ENCODE peak calls at places on chromosomes 3 and 15, in six cellular contexts. Z is endothelial cell, Q is lower leg skin, H is bronchial epithelial cell, K is AG10803, J is uterus. Y is an unnamed sample.

GRCh38 chr3:177554900-177555759 is 357.8 kb upstream of the TBL1XR1 start:
- DNase-seq in Z (no peak), Q (no peak), H (peak), K (peak), J (no peak), Y (no peak)

GRCh38 chr15:38389924-38390542 is 63.9 kb upstream of the FAM98B start:
- DNase-seq in Z (peak), Q (peak), H (peak), K (peak), J (peak), Y (peak)

GRCh38 chr15:72782274-72782992 is 1.1 kb downstream of the ADPGK start:
- DNase-seq in Z (no peak), Q (no peak), H (no peak), K (no peak), J (no peak), Y (no peak)

GRCh38 chr3:24686764-24687163 is 192.1 kb upstream of the THRB start:
- DNase-seq in Z (no peak), Q (no peak), H (peak), K (peak), J (no peak), Y (no peak)

GRCh38 chr3:194852345-194852744 is 166.7 kb downstream of the FAM43A start:
- DNase-seq in Z (no peak), Q (no peak), H (no peak), K (no peak), J (no peak), Y (no peak)

GRCh38 chr15:98787936-98788757 is 139.8 kb downstream of the IGF1R start:
- DNase-seq in Z (no peak), Q (no peak), H (no peak), K (no peak), J (no peak), Y (no peak)

GRCh38 chr15:95346856-95347255 is 983.6 kb upstream of the NR2F2 start:
- DNase-seq in Z (no peak), Q (no peak), H (no peak), K (no peak), J (no peak), Y (no peak)

GRCh38 chr3:52350981-52351761 is 35.1 kb downstream of the DNAH1 start:
- DNase-seq in Z (no peak), Q (no peak), H (no peak), K (no peak), J (no peak), Y (no peak)

GRCh38 chr3:31369637-31370036 is 163.1 kb upstream of the STT3B start:
- DNase-seq in Z (no peak), Q (no peak), H (peak), K (peak), J (no peak), Y (no peak)

GRCh38 chr3:189967254-189967865 is 153.3 kb downstream of the P3H2 start:
- DNase-seq in Z (peak), Q (no peak), H (peak), K (peak), J (no peak), Y (no peak)

GRCh38 chr3:150251187-150251592 is 156.9 kb upstream of the TSC22D2 start:
- DNase-seq in Z (no peak), Q (no peak), H (no peak), K (no peak), J (no peak), Y (no peak)

GRCh38 chr3:67245545-67245944 is 247.4 kb downstream of the KBTBD8 start:
- DNase-seq in Z (no peak), Q (no peak), H (no peak), K (no peak), J (no peak), Y (no peak)

GRCh38 chr15:63872759-63873510 is 39.2 kb upstream of the HERC1 start:
- DNase-seq in Z (peak), Q (no peak), H (no peak), K (peak), J (no peak), Y (no peak)

GRCh38 chr3:98954806-98955205 is 53.3 kb upstream of the DCBLD2 start:
- DNase-seq in Z (no peak), Q (no peak), H (peak), K (peak), J (no peak), Y (no peak)

GRCh38 chr15:62482715-62483429 is 317.8 kb upstream of the C2CD4B start:
- DNase-seq in Z (peak), Q (peak), H (peak), K (peak), J (no peak), Y (no peak)

GRCh38 chr3:105823149-105823866 is 45.5 kb downstream of the CBLB start:
- DNase-seq in Z (no peak), Q (no peak), H (peak), K (peak), J (no peak), Y (no peak)

GRCh38 chr3:124276863-124277515 is 285.1 kb upstream of the ROPN1 start:
- DNase-seq in Z (no peak), Q (no peak), H (no peak), K (no peak), J (no peak), Y (no peak)

GRCh38 chr3:124282751-124283643 is 291.1 kb upstream of the ROPN1 start:
- DNase-seq in Z (no peak), Q (no peak), H (no peak), K (peak), J (peak), Y (no peak)

GRCh38 chr3:124283644-124284008 is 291.7 kb upstream of the ROPN1 start:
- DNase-seq in Z (no peak), Q (no peak), H (no peak), K (no peak), J (no peak), Y (no peak)

GRCh38 chr3:124277516-124277890 is 285.6 kb upstream of the ROPN1 start:
- DNase-seq in Z (no peak), Q (no peak), H (peak), K (peak), J (peak), Y (no peak)

DNA sequence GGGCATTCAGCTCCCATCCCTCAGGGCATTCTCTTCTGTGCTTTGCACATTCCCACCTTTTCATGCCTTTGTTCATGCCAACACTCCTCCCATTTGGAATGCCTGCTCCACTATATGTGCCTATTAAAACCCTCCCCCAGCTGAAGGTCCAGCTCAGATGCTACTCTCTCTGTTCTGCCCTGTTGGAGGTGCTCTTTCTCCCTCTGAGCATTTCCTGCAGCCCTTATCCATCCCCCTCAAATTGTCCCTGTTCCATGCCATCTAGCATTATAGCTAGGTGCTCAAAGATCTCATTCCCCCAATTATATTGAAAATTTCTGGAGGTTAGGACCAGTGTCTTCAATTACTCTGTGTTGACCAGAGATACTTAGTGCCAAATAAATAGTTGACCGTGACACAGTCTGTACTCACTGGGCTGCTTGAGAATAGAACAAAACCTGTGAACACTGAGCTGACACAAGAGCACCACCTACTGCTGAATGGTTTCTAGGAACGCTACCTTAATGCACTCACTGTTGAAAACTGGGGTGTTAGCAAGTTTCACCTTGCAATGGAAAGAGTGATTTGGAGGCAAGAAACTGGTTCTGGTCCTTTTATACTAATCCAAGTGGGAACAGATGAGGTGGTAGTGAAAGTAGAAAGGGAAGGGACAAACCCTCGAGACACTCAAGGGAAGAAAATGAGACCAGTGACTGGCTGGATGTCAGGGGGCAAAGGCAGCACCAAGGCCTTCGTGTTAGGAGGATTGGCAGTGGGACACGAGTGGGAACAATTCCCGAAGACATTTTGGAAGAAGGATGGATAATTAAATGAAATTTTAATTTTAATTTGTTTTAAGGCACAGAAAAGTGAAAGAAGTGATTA is 289.8 kb upstream of the ROPN1 start:
- DNase-seq in Z (no peak), Q (no peak), H (peak), K (peak), J (no peak), Y (no peak)
- TF ChIP-seq CTCF in Z (no peak), Q (no peak), H (peak), K (peak), J (peak), Y (peak)

GRCh38 chr15:52282418-52282817 is 13.2 kb downstream of the MYO5C start:
- DNase-seq in Z (no peak), Q (no peak), H (no peak), K (no peak), J (no peak), Y (peak)
- TF ChIP-seq CTCF in Z (no peak), Q (no peak), H (no peak), K (no peak), J (no peak), Y (no peak)

GRCh38 chr15:43510230-43511011 is 7.0 kb upstream of the MAP1A start:
- DNase-seq in Z (peak), Q (peak), H (peak), K (peak), J (peak), Y (peak)

GRCh38 chr15:43513550-43513949 is 3.9 kb upstream of the MAP1A start:
- DNase-seq in Z (no peak), Q (no peak), H (no peak), K (no peak), J (no peak), Y (no peak)

GRCh38 chr15:43509923-43510229 is 7.5 kb upstream of the MAP1A start:
- DNase-seq in Z (no peak), Q (no peak), H (no peak), K (no peak), J (no peak), Y (no peak)

GRCh38 chr15:43509002-43509922 is 8.1 kb upstream of the MAP1A start:
- DNase-seq in Z (no peak), Q (peak), H (no peak), K (peak), J (peak), Y (no peak)

DNA sequence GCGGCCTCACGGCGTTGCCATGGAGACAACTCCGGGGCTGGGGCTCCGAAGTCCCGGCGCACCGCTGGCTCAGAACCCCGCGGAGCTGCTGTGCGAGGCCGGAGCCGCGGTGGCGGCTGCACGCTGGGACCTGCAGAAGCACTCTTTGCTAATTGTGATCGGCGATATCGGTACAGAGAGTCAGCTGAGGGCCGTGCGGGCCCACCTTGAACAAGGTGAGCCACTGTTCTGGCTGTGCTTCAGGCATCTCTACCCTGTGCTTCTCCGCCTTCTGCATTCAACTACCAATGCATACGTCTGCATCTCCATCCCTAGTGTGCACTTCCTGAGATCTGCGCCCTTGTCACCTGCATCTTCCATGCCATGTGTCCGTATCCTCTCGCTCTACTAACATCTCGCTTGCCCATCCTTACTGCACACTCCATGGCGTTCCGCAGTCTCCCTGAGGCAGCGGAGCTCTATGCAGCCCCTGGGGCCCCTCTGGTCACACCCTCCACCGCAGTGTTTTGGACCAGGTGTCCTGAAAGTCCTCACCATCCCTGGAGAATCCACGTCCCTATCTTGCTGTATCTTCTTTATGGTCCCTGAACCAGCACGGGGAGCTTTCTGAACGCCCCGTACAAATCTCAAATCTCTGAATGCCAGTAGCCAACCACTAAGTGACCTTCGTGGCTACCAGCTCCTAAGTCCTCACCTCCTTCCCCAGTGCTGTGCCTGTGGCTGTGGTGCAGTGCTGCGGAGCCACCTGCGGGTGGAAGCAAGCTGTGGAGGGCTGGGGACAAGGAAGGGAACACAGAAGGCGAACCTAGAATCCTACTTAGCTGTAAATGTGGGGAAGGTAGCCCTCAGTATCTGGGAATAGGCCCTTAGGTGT is 6.2 kb upstream of the MAP1A start:
- DNase-seq in Z (peak), Q (peak), H (no peak), K (no peak), J (no peak), Y (no peak)
- TF ChIP-seq CTCF in Z (no peak), Q (no peak), H (no peak), K (peak), J (no peak), Y (peak)

GRCh38 chr3:103794656-103795055 is 1359.8 kb downstream of the ZPLD1 start:
- DNase-seq in Z (no peak), Q (no peak), H (peak), K (no peak), J (no peak), Y (no peak)
- TF ChIP-seq CTCF in Z (no peak), Q (no peak), H (no peak), K (no peak), J (no peak), Y (peak)

Y was measured in osteocyte.